ENCODE peak calls at places on chromosome 15, in six cellular contexts. D is GM12878, L is GM12891, E is HepG2, T is K562, R is H1. V is an unnamed sample.

GRCh38 chr15:29849716-29850115 is 27.4 kb upstream of the TJP1 start:
- DNase-seq in D (no peak), L (no peak), E (no peak), T (no peak), R (no peak), V (no peak)

GRCh38 chr15:70200511-70200991 is 102.8 kb upstream of the TLE3 start:
- DNase-seq in D (no peak), L (no peak), E (no peak), T (peak), R (no peak), V (no peak)

GRCh38 chr15:65382146-65382491 is 4.3 kb upstream of the IGDCC3 start:
- DNase-seq in D (no peak), L (no peak), E (no peak), T (no peak), R (no peak), V (no peak)

GRCh38 chr15:32993285-32993684 is 201.2 kb downstream of the FMN1 start:
- DNase-seq in D (no peak), L (no peak), E (no peak), T (no peak), R (no peak), V (no peak)

GRCh38 chr15:45378149-45378912 is at the start of gene GATM:
- DNase-seq in D (peak), L (peak), E (no peak), T (no peak), R (no peak), V (peak)

GRCh38 chr15:86988075-86988474 is 908.4 kb downstream of the AGBL1 start:
- DNase-seq in D (no peak), L (no peak), E (no peak), T (no peak), R (no peak), V (no peak)

GRCh38 chr15:68271854-68272471 is 5.6 kb upstream of the FEM1B start:
- DNase-seq in D (no peak), L (no peak), E (peak), T (no peak), R (no peak), V (no peak)

GRCh38 chr15:69756440-69756839 is 303.8 kb downstream of the RPLP1 start:
- DNase-seq in D (no peak), L (no peak), E (no peak), T (no peak), R (no peak), V (no peak)

GRCh38 chr15:84151205-84151931 is 84.2 kb upstream of the GOLGA6L4 start:
- DNase-seq in D (no peak), L (no peak), E (no peak), T (no peak), R (no peak), V (no peak)

GRCh38 chr15:42720071-42720470 is 16.9 kb downstream of the CDAN1 start:
- DNase-seq in D (no peak), L (no peak), E (no peak), T (no peak), R (no peak), V (no peak)

GRCh38 chr15:43492266-43492665 is 690 bp downstream of the TP53BP1 start:
- DNase-seq in D (no peak), L (no peak), E (no peak), T (no peak), R (no peak), V (no peak)

GRCh38 chr15:73227433-73228056 is 141.2 kb downstream of the HCN4 start:
- DNase-seq in D (no peak), L (no peak), E (peak), T (no peak), R (no peak), V (no peak)

GRCh38 chr15:68682330-68682729 is 103.5 kb downstream of the CORO2B start:
- DNase-seq in D (no peak), L (no peak), E (no peak), T (no peak), R (no peak), V (no peak)

GRCh38 chr15:82810061-82810862 is 834 bp downstream of the WHAMM start:
- DNase-seq in D (no peak), L (no peak), E (peak), T (peak), R (no peak), V (no peak)

GRCh38 chr15:95875141-95875643 is 455.3 kb upstream of the NR2F2 start:
- DNase-seq in D (no peak), L (no peak), E (peak), T (no peak), R (no peak), V (no peak)

GRCh38 chr15:43169888-43170287 is 15.3 kb upstream of the CCNDBP1 start:
- DNase-seq in D (no peak), L (no peak), E (no peak), T (peak), R (no peak), V (no peak)

GRCh38 chr15:89781891-89782618 is 5.9 kb downstream of the MESP2 start:
- DNase-seq in D (no peak), L (no peak), E (peak), T (peak), R (no peak), V (no peak)

GRCh38 chr15:40470423-40471104 is at the start of gene CHST14:
- DNase-seq in D (no peak), L (peak), E (peak), T (peak), R (peak), V (peak)

GRCh38 chr15:44325568-44325967 is 37.0 kb downstream of the GOLM2 start:
- DNase-seq in D (no peak), L (no peak), E (no peak), T (no peak), R (no peak), V (no peak)

GRCh38 chr15:70269991-70270751 is 172.5 kb upstream of the TLE3 start:
- DNase-seq in D (no peak), L (no peak), E (no peak), T (no peak), R (no peak), V (no peak)

GRCh38 chr15:57281357-57281756 is 94.9 kb upstream of the CGNL1 start:
- DNase-seq in D (no peak), L (no peak), E (no peak), T (no peak), R (no peak), V (no peak)

GRCh38 chr15:26032162-26032846 is 169.2 kb upstream of the ATP10A start:
- DNase-seq in D (no peak), L (no peak), E (no peak), T (no peak), R (no peak), V (no peak)

GRCh38 chr15:78930577-78931388 is 14.1 kb downstream of the CTSH start:
- DNase-seq in D (no peak), L (no peak), E (no peak), T (peak), R (no peak), V (no peak)

GRCh38 chr15:100715571-100716455 is 113.4 kb downstream of the ASB7 start:
- DNase-seq in D (no peak), L (no peak), E (peak), T (no peak), R (no peak), V (no peak)

GRCh38 chr15:52102468-52102867 is 10.1 kb downstream of the BCL2L10 start:
- DNase-seq in D (no peak), L (no peak), E (no peak), T (no peak), R (no peak), V (no peak)

GRCh38 chr15:69573815-69574472 is 121.3 kb downstream of the RPLP1 start:
- DNase-seq in D (no peak), L (no peak), E (no peak), T (no peak), R (no peak), V (no peak)

GRCh38 chr15:92656089-92656488 is 514 bp upstream of the FAM174B start:
- DNase-seq in D (no peak), L (no peak), E (no peak), T (no peak), R (no peak), V (no peak)

GRCh38 chr15:50945725-50946124 is 37.2 kb downstream of the AP4E1 start:
- DNase-seq in D (no peak), L (no peak), E (no peak), T (no peak), R (no peak), V (no peak)

GRCh38 chr15:100759698-100760356 is 119.8 kb upstream of the ALDH1A3 start:
- DNase-seq in D (no peak), L (no peak), E (peak), T (peak), R (no peak), V (no peak)

GRCh38 chr15:41921167-41921566 is 27.3 kb upstream of the SPTBN5 start:
- DNase-seq in D (no peak), L (no peak), E (no peak), T (no peak), R (no peak), V (no peak)

GRCh38 chr15:68558318-68559305 is 20.2 kb upstream of the CORO2B start:
- DNase-seq in D (no peak), L (no peak), E (no peak), T (no peak), R (no peak), V (no peak)

DNA sequence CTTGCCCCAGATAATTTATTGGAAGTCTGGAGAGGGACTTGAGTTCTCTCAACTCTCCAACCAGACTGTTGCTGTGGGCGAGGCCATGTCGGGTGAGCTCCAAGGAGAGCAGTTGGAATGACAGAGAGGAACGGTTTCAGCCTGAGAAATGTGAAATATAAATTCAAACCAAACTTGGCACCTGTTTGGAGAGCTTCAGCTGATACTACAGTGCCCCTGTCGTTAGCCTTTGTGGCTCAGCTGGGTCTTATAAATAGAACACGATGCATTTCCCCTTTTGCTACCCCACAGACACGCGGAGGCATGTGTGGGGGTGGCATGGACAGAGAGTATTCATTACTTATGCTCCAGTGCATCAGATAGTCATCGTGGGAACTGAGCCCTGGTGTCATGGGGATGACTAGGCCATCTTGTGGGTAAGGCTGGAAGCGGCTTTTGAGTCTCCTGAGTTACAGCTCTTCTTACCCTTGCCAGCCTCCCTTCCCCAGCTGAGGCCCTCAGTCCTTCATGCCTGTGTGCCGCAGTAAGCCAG is 15.6 kb downstream of the SMAD3 start:
- DNase-seq in D (peak), L (peak), E (no peak), T (peak), R (no peak), V (no peak)
- TF ChIP-seq POLR2AphosphoS5 in D (peak), L (no peak), E (no peak), T (no peak), R (no peak), V (peak)

GRCh38 chr15:38254065-38254883 is 1.6 kb downstream of the SPRED1 start:
- DNase-seq in D (peak), L (no peak), E (peak), T (peak), R (no peak), V (no peak)
- TF ChIP-seq TAF1 in D (no peak), L (no peak), E (peak), T (peak), R (no peak), V (no peak)

GRCh38 chr15:37219211-37219701 is 118.9 kb upstream of the MEIS2 start:
- DNase-seq in D (no peak), L (no peak), E (peak), T (no peak), R (no peak), V (no peak)
- TF ChIP-seq POLR2A in D (no peak), L (no peak), E (no peak), T (no peak), R (no peak), V (no peak)

GRCh38 chr15:80339601-80340000 is 64.6 kb upstream of the ARNT2 start:
- DNase-seq in D (no peak), L (no peak), E (no peak), T (no peak), R (no peak), V (no peak)
- TF ChIP-seq POLR2AphosphoS5 in D (no peak), L (no peak), E (no peak), T (no peak), R (no peak), V (no peak)

GRCh38 chr15:46918462-46919125 is 798.7 kb upstream of the SEMA6D start:
- DNase-seq in D (no peak), L (no peak), E (no peak), T (no peak), R (no peak), V (no peak)
- TF ChIP-seq TAF1 in D (no peak), L (no peak), E (no peak), T (no peak), R (no peak), V (no peak)

DNA sequence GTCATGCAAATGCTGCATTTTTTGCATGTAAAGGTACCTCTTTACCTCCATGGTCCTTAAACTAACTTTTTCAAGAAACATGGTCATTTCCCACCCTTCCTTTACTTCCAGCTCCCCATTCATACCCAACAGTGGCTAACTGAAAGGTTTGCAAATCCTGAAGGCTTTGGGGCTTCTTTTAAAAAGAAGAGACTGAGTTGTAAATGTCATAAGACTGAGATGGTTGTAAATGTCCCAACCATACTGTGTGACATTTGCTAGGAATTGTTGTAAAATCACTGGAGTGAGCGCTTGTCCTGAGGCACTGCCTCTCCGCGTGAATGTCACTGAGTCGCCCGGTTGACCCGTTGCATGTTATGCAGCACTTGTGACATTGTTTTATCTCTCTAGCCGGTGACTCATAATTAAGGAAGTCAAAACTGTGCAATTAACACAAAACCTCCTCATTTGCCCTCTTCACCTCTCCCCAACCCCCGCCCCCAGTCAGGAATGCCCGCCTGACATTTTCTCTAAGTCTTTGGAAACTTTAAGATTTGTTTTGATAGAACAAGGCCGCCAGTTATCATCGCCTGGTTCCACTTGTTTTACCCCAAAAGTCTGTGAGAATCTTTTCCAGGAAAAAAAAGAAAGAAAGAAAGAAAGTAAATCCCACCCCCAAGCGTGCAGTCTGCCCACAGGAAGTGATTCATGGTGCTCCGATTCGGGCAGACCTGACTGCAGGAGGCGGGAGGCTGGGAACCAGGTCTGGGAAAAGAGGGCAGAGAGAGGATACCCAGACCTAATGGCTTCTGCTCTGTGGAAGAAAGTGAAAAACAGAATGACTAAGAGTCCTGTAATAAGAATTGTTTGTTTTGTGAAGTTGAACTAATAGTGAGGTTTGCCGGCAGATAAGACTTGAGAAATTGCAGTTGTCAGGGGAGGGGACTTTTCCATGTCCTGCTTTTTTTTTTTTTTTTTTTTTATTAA is 84.7 kb downstream of the SMAD3 start:
- DNase-seq in D (peak), L (no peak), E (peak), T (peak), R (no peak), V (no peak)
- TF ChIP-seq POLR2A in D (no peak), L (no peak), E (no peak), T (no peak), R (no peak), V (no peak)

DNA sequence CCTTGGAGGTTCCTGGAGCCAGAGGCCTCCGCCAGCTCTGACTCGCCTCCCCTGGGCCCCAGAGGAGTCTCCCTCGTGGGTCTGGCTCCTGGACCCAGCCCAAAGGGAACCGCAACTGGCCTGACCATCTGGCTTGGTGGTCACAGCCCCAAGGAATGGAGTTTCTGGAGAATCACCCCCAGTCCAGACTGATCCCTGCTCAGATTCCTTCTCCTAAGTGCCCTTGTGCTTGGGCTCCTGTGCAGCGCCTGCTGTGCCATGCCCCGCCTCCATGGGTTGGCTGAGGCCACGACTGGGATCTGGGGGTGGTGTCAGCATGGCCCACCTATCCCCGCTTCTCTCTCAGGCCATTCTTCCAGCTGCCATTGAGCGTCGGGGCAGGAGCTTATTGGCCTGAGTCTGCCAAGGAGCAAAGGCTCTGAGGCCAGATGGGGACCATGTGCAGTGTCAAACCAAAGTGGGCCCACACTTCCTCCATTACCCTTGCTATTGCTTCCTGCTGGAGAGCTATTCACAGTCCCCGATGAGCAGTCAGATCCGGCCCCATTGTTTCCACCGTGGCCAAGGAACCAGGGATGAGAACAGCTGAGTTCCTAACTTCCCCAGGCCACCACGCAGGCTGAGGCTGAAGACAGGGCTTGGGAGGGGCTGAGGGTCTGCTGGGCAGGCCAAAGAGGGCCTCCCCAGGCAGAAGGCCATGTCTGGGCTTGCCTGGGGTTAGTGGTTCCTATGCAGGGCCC is 19.0 kb downstream of the CSPG4 start:
- DNase-seq in D (no peak), L (no peak), E (no peak), T (no peak), R (no peak), V (no peak)
- TF ChIP-seq POLR2AphosphoS5 in D (no peak), L (no peak), E (no peak), T (no peak), R (no peak), V (no peak)

GRCh38 chr15:63553388-63553791 is 43.8 kb upstream of the FBXL22 start:
- DNase-seq in D (no peak), L (no peak), E (no peak), T (no peak), R (no peak), V (no peak)
- TF ChIP-seq TAF1 in D (no peak), L (no peak), E (no peak), T (no peak), R (no peak), V (no peak)

V was measured in GM12892.